ENCODE peak calls at places on chromosome 7, in six cellular contexts. G is activated CD4-positive, alpha-beta T cell treated with anti-CD3 and anti-CD28 coated beads, Interleukin-2, amount 50 U/mL, for 24 hours; J is AG08396; X is stimulated activated CD8-positive, alpha-beta memory T cell treated with anti-CD3 and anti-CD28 coated beads, Interleukin-15, amount 100 ng/mL, for 1 hour; Y is colonic mucosa; Z is choroid plexus epithelial cell. D is an unnamed sample.

GRCh38 chr7:30212720-30213119 is 71.7 kb upstream of the ZNRF2 start:
- DNase-seq in J (no peak), Z (no peak), X (no peak), Y (no peak), G (no peak), D (no peak)

GRCh38 chr7:70387197-70387596 is 744.7 kb upstream of the GALNT17 start:
- DNase-seq in Z (no peak), Y (no peak), J (no peak), X (no peak), G (no peak), D (no peak)

GRCh38 chr7:94650652-94651051 is 5.3 kb downstream of the SGCE start:
- DNase-seq in J (no peak), X (no peak), Y (no peak), G (no peak), Z (no peak), D (no peak)

GRCh38 chr7:21568762-21569161 is 25.9 kb downstream of the DNAH11 start:
- DNase-seq in Z (peak; percentile 36), J (no peak), X (no peak), Y (no peak), G (no peak), D (no peak)

GRCh38 chr7:70620333-70621055 is 511.4 kb upstream of the GALNT17 start:
- DNase-seq in G (no peak), J (no peak), Z (no peak), Y (no peak), X (no peak), D (no peak)

GRCh38 chr7:43637114-43637806 is 54.4 kb downstream of the STK17A start:
- DNase-seq in G (no peak), X (no peak), Z (peak; percentile 33), J (no peak), Y (no peak), D (no peak)

GRCh38 chr7:31087351-31087750 is 35.2 kb downstream of the ADCYAP1R1 start:
- DNase-seq in Y (no peak), X (no peak), G (no peak), Z (no peak), J (no peak), D (no peak)

GRCh38 chr7:8260871-8261707 is 878 bp downstream of the ICA1 start:
- DNase-seq in Z (peak; percentile 2), G (no peak), J (peak; percentile 9), Y (peak; percentile 74), X (no peak), D (peak; percentile 88)

GRCh38 chr7:33750177-33750576 is 155.2 kb upstream of the BMPER start:
- DNase-seq in X (no peak), J (no peak), Y (no peak), G (no peak), Z (peak; percentile 51), D (no peak)

GRCh38 chr7:126157391-126157790 is 1095.3 kb downstream of the GRM8 start:
- DNase-seq in X (no peak), Y (no peak), Z (no peak), J (no peak), G (no peak), D (no peak)

GRCh38 chr7:111474723-111475418 is 87.4 kb downstream of the IMMP2L start:
- DNase-seq in J (no peak), X (no peak), G (no peak), Z (peak; percentile 13), Y (no peak), D (no peak)

GRCh38 chr7:107063245-107064120 is 19.0 kb downstream of the PRKAR2B start:
- DNase-seq in Z (no peak), Y (no peak), J (no peak), X (no peak), G (no peak), D (no peak)

GRCh38 chr7:66371096-66371824 is 166.1 kb downstream of the TPST1 start:
- DNase-seq in Y (no peak), Z (no peak), J (no peak), G (no peak), X (no peak), D (no peak)

GRCh38 chr7:139958599-139959380 is 104.0 kb downstream of the PARP12 start:
- DNase-seq in Y (no peak), X (no peak), J (no peak), Z (peak; percentile 73), G (no peak), D (no peak)

GRCh38 chr7:381211-382117 is 91.5 kb downstream of the FOXL3 start:
- DNase-seq in Y (peak; percentile 15), X (peak; percentile 9), J (no peak), G (no peak), Z (no peak), D (peak; percentile 50)

GRCh38 chr7:28037220-28038010 is 143.2 kb downstream of the JAZF1 start:
- DNase-seq in J (peak; percentile 58), Y (no peak), G (no peak), Z (peak; percentile 93), X (no peak), D (no peak)

GRCh38 chr7:138892808-138893207 is 88.4 kb downstream of the KIAA1549 start:
- DNase-seq in J (no peak), Y (no peak), X (no peak), Z (no peak), G (no peak), D (no peak)

GRCh38 chr7:135743907-135744789 is 4.5 kb downstream of the FAM180A start:
- DNase-seq in G (no peak), J (no peak), Y (no peak), X (no peak), Z (peak; percentile 54), D (no peak)

GRCh38 chr7:44244282-44244681 is 43.5 kb downstream of the YKT6 start:
- DNase-seq in J (no peak), Y (no peak), Z (peak; percentile 20), X (no peak), G (no peak), D (no peak)

GRCh38 chr7:136618788-136619187 is 249.7 kb upstream of the CHRM2 start:
- DNase-seq in Z (no peak), Y (no peak), G (no peak), X (no peak), J (no peak), D (no peak)

GRCh38 chr7:46534593-46535271 is 613.7 kb upstream of the IGFBP3 start:
- DNase-seq in Z (peak; percentile 97), X (no peak), Y (peak; percentile 36), G (no peak), J (no peak), D (no peak)

GRCh38 chr7:39948375-39948774 is 1.7 kb upstream of the CDK13 start:
- DNase-seq in G (no peak), Y (no peak), Z (no peak), J (no peak), X (no peak), D (no peak)

GRCh38 chr7:83476501-83476900 is 172.4 kb downstream of the SEMA3E start:
- DNase-seq in Z (no peak), X (no peak), J (no peak), G (no peak), Y (no peak), D (no peak)

GRCh38 chr7:69232445-69233376 is 365.6 kb upstream of the AUTS2 start:
- DNase-seq in Z (no peak), X (no peak), J (no peak), G (no peak), Y (no peak), D (peak; percentile 39)

GRCh38 chr7:19491821-19492452 is 216.9 kb downstream of the POLR1F start:
- DNase-seq in G (no peak), J (peak; percentile 12), Y (no peak), X (no peak), Z (peak; percentile 83), D (no peak)

GRCh38 chr7:46738165-46738564 is 817.1 kb upstream of the IGFBP3 start:
- DNase-seq in Y (no peak), G (no peak), Z (no peak), X (no peak), J (no peak), D (no peak)